ENCODE peak calls at places on chromosomes 7 and 10, in six cellular contexts. One of them, this sample, is unnamed.

GRCh38 chr7:48089415-48089975 is 430 bp downstream of the UPP1 start:
- DNase-seq in activated naive CD4-positive, alpha-beta T cell: peak
- DNase-seq in LHCN-M2: no peak
- DNase-seq in activated T-cell treated with anti-CD3 and anti-CD28 coated beads for 1 hour: no peak
- DNase-seq in BJ: no peak
- DNase-seq in EL: no peak
- DNase-seq in this sample: no peak

GRCh38 chr10:128178319-128178937 is 52.2 kb upstream of the MKI67 start:
- DNase-seq in EL: peak
- DNase-seq in LHCN-M2: peak
- DNase-seq in activated T-cell treated with anti-CD3 and anti-CD28 coated beads for 1 hour: peak
- DNase-seq in activated naive CD4-positive, alpha-beta T cell: peak
- DNase-seq in BJ: no peak
- DNase-seq in this sample: no peak

GRCh38 chr7:117119192-117119924 is 166.1 kb downstream of the ST7 start:
- DNase-seq in EL: peak
- DNase-seq in BJ: no peak
- DNase-seq in activated naive CD4-positive, alpha-beta T cell: peak
- DNase-seq in activated T-cell treated with anti-CD3 and anti-CD28 coated beads for 1 hour: peak
- DNase-seq in LHCN-M2: peak
- DNase-seq in this sample: peak

GRCh38 chr10:80429521-80429966 is 21.2 kb downstream of the PRXL2A start:
- DNase-seq in activated T-cell treated with anti-CD3 and anti-CD28 coated beads for 1 hour: no peak
- DNase-seq in LHCN-M2: peak
- DNase-seq in activated naive CD4-positive, alpha-beta T cell: no peak
- DNase-seq in EL: peak
- DNase-seq in BJ: no peak
- DNase-seq in this sample: no peak

GRCh38 chr10:75345738-75346137 is 55.8 kb downstream of the ZNF503 start:
- DNase-seq in BJ: no peak
- DNase-seq in LHCN-M2: no peak
- DNase-seq in activated naive CD4-positive, alpha-beta T cell: no peak
- DNase-seq in EL: no peak
- DNase-seq in activated T-cell treated with anti-CD3 and anti-CD28 coated beads for 1 hour: no peak
- DNase-seq in this sample: no peak

GRCh38 chr7:134891262-134892001 is 94.9 kb upstream of the AGBL3 start:
- DNase-seq in activated naive CD4-positive, alpha-beta T cell: no peak
- DNase-seq in EL: peak
- DNase-seq in activated T-cell treated with anti-CD3 and anti-CD28 coated beads for 1 hour: no peak
- DNase-seq in BJ: peak
- DNase-seq in LHCN-M2: peak
- DNase-seq in this sample: peak

GRCh38 chr7:55086413-55087201 is 67.8 kb downstream of the EGFR start:
- DNase-seq in activated naive CD4-positive, alpha-beta T cell: no peak
- DNase-seq in LHCN-M2: peak
- DNase-seq in BJ: no peak
- DNase-seq in activated T-cell treated with anti-CD3 and anti-CD28 coated beads for 1 hour: no peak
- DNase-seq in EL: peak
- DNase-seq in this sample: peak

GRCh38 chr10:43262043-43262901 is 4.6 kb downstream of the RASGEF1A start:
- DNase-seq in EL: no peak
- DNase-seq in activated T-cell treated with anti-CD3 and anti-CD28 coated beads for 1 hour: no peak
- DNase-seq in BJ: no peak
- DNase-seq in LHCN-M2: no peak
- DNase-seq in activated naive CD4-positive, alpha-beta T cell: no peak
- DNase-seq in this sample: no peak

GRCh38 chr7:158976468-158976848 is 120.1 kb downstream of the DYNC2I1 start:
- DNase-seq in LHCN-M2: no peak
- DNase-seq in activated T-cell treated with anti-CD3 and anti-CD28 coated beads for 1 hour: no peak
- DNase-seq in activated naive CD4-positive, alpha-beta T cell: no peak
- DNase-seq in BJ: no peak
- DNase-seq in EL: no peak
- DNase-seq in this sample: no peak

GRCh38 chr7:2779086-2779485 is 65.0 kb downstream of the GNA12 start:
- DNase-seq in EL: peak
- DNase-seq in LHCN-M2: no peak
- DNase-seq in BJ: no peak
- DNase-seq in activated T-cell treated with anti-CD3 and anti-CD28 coated beads for 1 hour: no peak
- DNase-seq in activated naive CD4-positive, alpha-beta T cell: no peak
- DNase-seq in this sample: no peak

GRCh38 chr7:138739859-138740258 is 38.7 kb upstream of the SVOPL start:
- DNase-seq in activated T-cell treated with anti-CD3 and anti-CD28 coated beads for 1 hour: no peak
- DNase-seq in LHCN-M2: no peak
- DNase-seq in activated naive CD4-positive, alpha-beta T cell: no peak
- DNase-seq in BJ: no peak
- DNase-seq in EL: no peak
- DNase-seq in this sample: no peak

GRCh38 chr10:34854147-34854601 is 39.1 kb upstream of the PARD3 start:
- DNase-seq in activated T-cell treated with anti-CD3 and anti-CD28 coated beads for 1 hour: no peak
- DNase-seq in activated naive CD4-positive, alpha-beta T cell: no peak
- DNase-seq in EL: peak
- DNase-seq in LHCN-M2: peak
- DNase-seq in BJ: peak
- DNase-seq in this sample: peak

GRCh38 chr10:69065406-69066361 is 22.2 kb upstream of the SRGN start:
- DNase-seq in LHCN-M2: peak
- DNase-seq in activated naive CD4-positive, alpha-beta T cell: no peak
- DNase-seq in BJ: no peak
- DNase-seq in EL: peak
- DNase-seq in activated T-cell treated with anti-CD3 and anti-CD28 coated beads for 1 hour: no peak
- DNase-seq in this sample: no peak

GRCh38 chr7:94972296-94972695 is 64.9 kb downstream of the PPP1R9A start:
- DNase-seq in LHCN-M2: peak
- DNase-seq in BJ: peak
- DNase-seq in activated naive CD4-positive, alpha-beta T cell: no peak
- DNase-seq in EL: peak
- DNase-seq in activated T-cell treated with anti-CD3 and anti-CD28 coated beads for 1 hour: no peak
- DNase-seq in this sample: peak

GRCh38 chr10:79081353-79082034 is 12.7 kb downstream of the ZMIZ1 start:
- DNase-seq in EL: peak
- DNase-seq in BJ: peak
- DNase-seq in activated T-cell treated with anti-CD3 and anti-CD28 coated beads for 1 hour: no peak
- DNase-seq in activated naive CD4-positive, alpha-beta T cell: no peak
- DNase-seq in LHCN-M2: peak
- DNase-seq in this sample: peak

GRCh38 chr7:144584741-144585140 is 181.2 kb upstream of the NOBOX start:
- DNase-seq in activated naive CD4-positive, alpha-beta T cell: no peak
- DNase-seq in LHCN-M2: no peak
- DNase-seq in EL: no peak
- DNase-seq in BJ: no peak
- DNase-seq in activated T-cell treated with anti-CD3 and anti-CD28 coated beads for 1 hour: no peak
- DNase-seq in this sample: no peak

GRCh38 chr7:261341-262250 is 28.4 kb upstream of the FOXL3 start:
- DNase-seq in activated T-cell treated with anti-CD3 and anti-CD28 coated beads for 1 hour: no peak
- DNase-seq in EL: no peak
- DNase-seq in BJ: no peak
- DNase-seq in LHCN-M2: no peak
- DNase-seq in activated naive CD4-positive, alpha-beta T cell: no peak
- DNase-seq in this sample: no peak

GRCh38 chr7:149261321-149261828 is 621 bp upstream of the ZNF783 start:
- DNase-seq in LHCN-M2: peak
- DNase-seq in activated T-cell treated with anti-CD3 and anti-CD28 coated beads for 1 hour: no peak
- DNase-seq in EL: peak
- DNase-seq in BJ: no peak
- DNase-seq in activated naive CD4-positive, alpha-beta T cell: no peak
- DNase-seq in this sample: peak

GRCh38 chr7:101099969-101100781 is 14.9 kb downstream of the TRIM56 start:
- DNase-seq in activated T-cell treated with anti-CD3 and anti-CD28 coated beads for 1 hour: no peak
- DNase-seq in activated naive CD4-positive, alpha-beta T cell: no peak
- DNase-seq in LHCN-M2: peak
- DNase-seq in BJ: peak
- DNase-seq in EL: peak
- DNase-seq in this sample: peak

GRCh38 chr10:119309423-119309770 is 102.0 kb downstream of the GRK5 start:
- DNase-seq in BJ: no peak
- DNase-seq in activated naive CD4-positive, alpha-beta T cell: no peak
- DNase-seq in LHCN-M2: no peak
- DNase-seq in activated T-cell treated with anti-CD3 and anti-CD28 coated beads for 1 hour: no peak
- DNase-seq in EL: no peak
- DNase-seq in this sample: no peak

GRCh38 chr7:4134204-4134603 is 547.9 kb upstream of the FOXK1 start:
- DNase-seq in activated naive CD4-positive, alpha-beta T cell: no peak
- DNase-seq in LHCN-M2: no peak
- DNase-seq in BJ: no peak
- DNase-seq in activated T-cell treated with anti-CD3 and anti-CD28 coated beads for 1 hour: no peak
- DNase-seq in EL: no peak
- DNase-seq in this sample: no peak

GRCh38 chr7:129782257-129783096 is 170.3 kb downstream of the UBE2H start:
- DNase-seq in activated naive CD4-positive, alpha-beta T cell: no peak
- DNase-seq in EL: no peak
- DNase-seq in BJ: no peak
- DNase-seq in activated T-cell treated with anti-CD3 and anti-CD28 coated beads for 1 hour: no peak
- DNase-seq in LHCN-M2: no peak
- DNase-seq in this sample: no peak

GRCh38 chr7:37215524-37215923 is 233.1 kb downstream of the ELMO1 start:
- DNase-seq in activated T-cell treated with anti-CD3 and anti-CD28 coated beads for 1 hour: no peak
- DNase-seq in EL: no peak
- DNase-seq in LHCN-M2: no peak
- DNase-seq in BJ: no peak
- DNase-seq in activated naive CD4-positive, alpha-beta T cell: no peak
- DNase-seq in this sample: no peak

GRCh38 chr7:128014864-128015263 is 16.4 kb downstream of the LRRC4 start:
- DNase-seq in BJ: no peak
- DNase-seq in LHCN-M2: no peak
- DNase-seq in EL: no peak
- DNase-seq in activated naive CD4-positive, alpha-beta T cell: no peak
- DNase-seq in activated T-cell treated with anti-CD3 and anti-CD28 coated beads for 1 hour: no peak
- DNase-seq in this sample: no peak

GRCh38 chr10:72340510-72340895 is 14.2 kb downstream of the DNAJB12 start:
- DNase-seq in LHCN-M2: peak
- DNase-seq in BJ: no peak
- DNase-seq in activated naive CD4-positive, alpha-beta T cell: peak
- DNase-seq in EL: peak
- DNase-seq in activated T-cell treated with anti-CD3 and anti-CD28 coated beads for 1 hour: peak
- DNase-seq in this sample: no peak

GRCh38 chr7:22895491-22895890 is 72.8 kb upstream of the TOMM7 start:
- DNase-seq in LHCN-M2: no peak
- DNase-seq in activated T-cell treated with anti-CD3 and anti-CD28 coated beads for 1 hour: no peak
- DNase-seq in BJ: peak
- DNase-seq in EL: peak
- DNase-seq in activated naive CD4-positive, alpha-beta T cell: no peak
- DNase-seq in this sample: no peak

GRCh38 chr7:116271980-116272886 is 61.9 kb downstream of the TES start:
- DNase-seq in BJ: peak
- DNase-seq in LHCN-M2: peak
- DNase-seq in EL: peak
- DNase-seq in activated T-cell treated with anti-CD3 and anti-CD28 coated beads for 1 hour: no peak
- DNase-seq in activated naive CD4-positive, alpha-beta T cell: no peak
- DNase-seq in this sample: peak

GRCh38 chr7:123060446-123060845 is 64.9 kb upstream of the TAS2R16 start:
- DNase-seq in activated T-cell treated with anti-CD3 and anti-CD28 coated beads for 1 hour: no peak
- DNase-seq in EL: no peak
- DNase-seq in activated naive CD4-positive, alpha-beta T cell: no peak
- DNase-seq in LHCN-M2: no peak
- DNase-seq in BJ: no peak
- DNase-seq in this sample: no peak

This sample was measured in astrocyte of the cerebellum.